ENCODE peak calls at places on chromosomes 3 and 15, in nine cellular contexts. One of them, this sample, is unnamed.

GRCh38 chr3:129035360-129036233 is 25.0 kb upstream of the GP9 start:
- DNase-seq in type B pancreatic cell: no peak
- DNase-seq in colonic mucosa: no peak
- DNase-seq in mesenteric fat pad: no peak
- DNase-seq in stimulated activated CD4-positive, alpha-beta T cell treated with anti-CD3 and anti-CD28 coated beads, TNF-alpha, amount 100 ng/mL, for 24 hours: no peak
- DNase-seq in foreskin fibroblast: no peak
- DNase-seq in WTC11: no peak
- DNase-seq in ovary: peak
- DNase-seq in HL-60: no peak
- DNase-seq in this sample: no peak

GRCh38 chr3:57927166-57927565 is 81.1 kb upstream of the FLNB start:
- DNase-seq in stimulated activated CD4-positive, alpha-beta T cell treated with anti-CD3 and anti-CD28 coated beads, TNF-alpha, amount 100 ng/mL, for 24 hours: no peak
- DNase-seq in colonic mucosa: no peak
- DNase-seq in type B pancreatic cell: no peak
- DNase-seq in ovary: no peak
- DNase-seq in HL-60: no peak
- DNase-seq in WTC11: no peak
- DNase-seq in foreskin fibroblast: no peak
- DNase-seq in mesenteric fat pad: no peak
- DNase-seq in this sample: no peak

GRCh38 chr15:67383903-67384302 is 129.3 kb downstream of the IQCH start:
- DNase-seq in type B pancreatic cell: no peak
- DNase-seq in ovary: no peak
- DNase-seq in HL-60: no peak
- DNase-seq in mesenteric fat pad: no peak
- DNase-seq in WTC11: no peak
- DNase-seq in colonic mucosa: no peak
- DNase-seq in foreskin fibroblast: peak
- DNase-seq in stimulated activated CD4-positive, alpha-beta T cell treated with anti-CD3 and anti-CD28 coated beads, TNF-alpha, amount 100 ng/mL, for 24 hours: no peak
- DNase-seq in this sample: no peak

GRCh38 chr15:79535536-79535935 is 103.4 kb downstream of the MINAR1 start:
- DNase-seq in ovary: no peak
- DNase-seq in HL-60: no peak
- DNase-seq in colonic mucosa: no peak
- DNase-seq in WTC11: no peak
- DNase-seq in foreskin fibroblast: no peak
- DNase-seq in mesenteric fat pad: no peak
- DNase-seq in type B pancreatic cell: no peak
- DNase-seq in stimulated activated CD4-positive, alpha-beta T cell treated with anti-CD3 and anti-CD28 coated beads, TNF-alpha, amount 100 ng/mL, for 24 hours: no peak
- DNase-seq in this sample: no peak

GRCh38 chr3:137709011-137709601 is 55.0 kb upstream of the SOX14 start:
- DNase-seq in stimulated activated CD4-positive, alpha-beta T cell treated with anti-CD3 and anti-CD28 coated beads, TNF-alpha, amount 100 ng/mL, for 24 hours: no peak
- DNase-seq in ovary: no peak
- DNase-seq in HL-60: no peak
- DNase-seq in WTC11: peak
- DNase-seq in mesenteric fat pad: no peak
- DNase-seq in foreskin fibroblast: no peak
- DNase-seq in type B pancreatic cell: no peak
- DNase-seq in colonic mucosa: no peak
- DNase-seq in this sample: no peak

GRCh38 chr3:67635257-67635656 is 19.2 kb downstream of the SUCLG2 start:
- DNase-seq in type B pancreatic cell: no peak
- DNase-seq in WTC11: no peak
- DNase-seq in ovary: no peak
- DNase-seq in mesenteric fat pad: no peak
- DNase-seq in stimulated activated CD4-positive, alpha-beta T cell treated with anti-CD3 and anti-CD28 coated beads, TNF-alpha, amount 100 ng/mL, for 24 hours: no peak
- DNase-seq in colonic mucosa: no peak
- DNase-seq in foreskin fibroblast: peak
- DNase-seq in HL-60: no peak
- DNase-seq in this sample: no peak

GRCh38 chr3:111776844-111777483 is 82.1 kb upstream of the PHLDB2 start:
- DNase-seq in stimulated activated CD4-positive, alpha-beta T cell treated with anti-CD3 and anti-CD28 coated beads, TNF-alpha, amount 100 ng/mL, for 24 hours: no peak
- DNase-seq in WTC11: no peak
- DNase-seq in colonic mucosa: no peak
- DNase-seq in mesenteric fat pad: no peak
- DNase-seq in ovary: no peak
- DNase-seq in foreskin fibroblast: no peak
- DNase-seq in type B pancreatic cell: no peak
- DNase-seq in HL-60: no peak
- DNase-seq in this sample: no peak

GRCh38 chr3:74301058-74301457 is 313.4 kb downstream of the CNTN3 start:
- DNase-seq in ovary: no peak
- DNase-seq in mesenteric fat pad: no peak
- DNase-seq in stimulated activated CD4-positive, alpha-beta T cell treated with anti-CD3 and anti-CD28 coated beads, TNF-alpha, amount 100 ng/mL, for 24 hours: no peak
- DNase-seq in type B pancreatic cell: no peak
- DNase-seq in colonic mucosa: no peak
- DNase-seq in WTC11: no peak
- DNase-seq in HL-60: no peak
- DNase-seq in foreskin fibroblast: no peak
- DNase-seq in this sample: no peak

GRCh38 chr3:133268772-133269171 is 131.1 kb upstream of the BFSP2 start:
- DNase-seq in HL-60: no peak
- DNase-seq in WTC11: no peak
- DNase-seq in mesenteric fat pad: no peak
- DNase-seq in stimulated activated CD4-positive, alpha-beta T cell treated with anti-CD3 and anti-CD28 coated beads, TNF-alpha, amount 100 ng/mL, for 24 hours: no peak
- DNase-seq in colonic mucosa: no peak
- DNase-seq in foreskin fibroblast: no peak
- DNase-seq in type B pancreatic cell: no peak
- DNase-seq in ovary: no peak
- DNase-seq in this sample: no peak

GRCh38 chr3:2628117-2628516 is 482.1 kb downstream of the IL5RA start:
- DNase-seq in HL-60: no peak
- DNase-seq in type B pancreatic cell: no peak
- DNase-seq in stimulated activated CD4-positive, alpha-beta T cell treated with anti-CD3 and anti-CD28 coated beads, TNF-alpha, amount 100 ng/mL, for 24 hours: no peak
- DNase-seq in foreskin fibroblast: no peak
- DNase-seq in WTC11: no peak
- DNase-seq in colonic mucosa: no peak
- DNase-seq in ovary: no peak
- DNase-seq in mesenteric fat pad: no peak
- DNase-seq in this sample: no peak

GRCh38 chr3:78917541-78917940 is 850.3 kb downstream of the ROBO1 start:
- DNase-seq in WTC11: no peak
- DNase-seq in ovary: no peak
- DNase-seq in colonic mucosa: no peak
- DNase-seq in type B pancreatic cell: no peak
- DNase-seq in foreskin fibroblast: no peak
- DNase-seq in HL-60: no peak
- DNase-seq in stimulated activated CD4-positive, alpha-beta T cell treated with anti-CD3 and anti-CD28 coated beads, TNF-alpha, amount 100 ng/mL, for 24 hours: no peak
- DNase-seq in mesenteric fat pad: no peak
- DNase-seq in this sample: no peak

GRCh38 chr15:96331141-96331941 is 841 bp downstream of the NR2F2 start:
- DNase-seq in colonic mucosa: peak
- DNase-seq in stimulated activated CD4-positive, alpha-beta T cell treated with anti-CD3 and anti-CD28 coated beads, TNF-alpha, amount 100 ng/mL, for 24 hours: no peak
- DNase-seq in HL-60: no peak
- DNase-seq in ovary: peak
- DNase-seq in type B pancreatic cell: no peak
- DNase-seq in foreskin fibroblast: peak
- DNase-seq in WTC11: peak
- DNase-seq in mesenteric fat pad: no peak
- DNase-seq in this sample: no peak

GRCh38 chr3:191889781-191890180 is 428.8 kb downstream of the PYDC2 start:
- DNase-seq in colonic mucosa: no peak
- DNase-seq in HL-60: no peak
- DNase-seq in mesenteric fat pad: no peak
- DNase-seq in stimulated activated CD4-positive, alpha-beta T cell treated with anti-CD3 and anti-CD28 coated beads, TNF-alpha, amount 100 ng/mL, for 24 hours: no peak
- DNase-seq in ovary: no peak
- DNase-seq in foreskin fibroblast: no peak
- DNase-seq in type B pancreatic cell: no peak
- DNase-seq in WTC11: no peak
- DNase-seq in this sample: no peak

GRCh38 chr15:89998141-89998661 is 2.9 kb upstream of the ZNF710 start:
- DNase-seq in colonic mucosa: no peak
- DNase-seq in HL-60: no peak
- DNase-seq in mesenteric fat pad: no peak
- DNase-seq in stimulated activated CD4-positive, alpha-beta T cell treated with anti-CD3 and anti-CD28 coated beads, TNF-alpha, amount 100 ng/mL, for 24 hours: no peak
- DNase-seq in WTC11: no peak
- DNase-seq in type B pancreatic cell: no peak
- DNase-seq in foreskin fibroblast: peak
- DNase-seq in ovary: no peak
- DNase-seq in this sample: no peak

GRCh38 chr3:117128876-117129275 is 419.3 kb downstream of the TUSC7 start:
- DNase-seq in WTC11: no peak
- DNase-seq in mesenteric fat pad: no peak
- DNase-seq in foreskin fibroblast: peak
- DNase-seq in ovary: no peak
- DNase-seq in HL-60: no peak
- DNase-seq in colonic mucosa: no peak
- DNase-seq in stimulated activated CD4-positive, alpha-beta T cell treated with anti-CD3 and anti-CD28 coated beads, TNF-alpha, amount 100 ng/mL, for 24 hours: no peak
- DNase-seq in type B pancreatic cell: no peak
- DNase-seq in this sample: no peak

GRCh38 chr3:30659270-30660127 is 53.1 kb downstream of the TGFBR2 start:
- DNase-seq in ovary: no peak
- DNase-seq in stimulated activated CD4-positive, alpha-beta T cell treated with anti-CD3 and anti-CD28 coated beads, TNF-alpha, amount 100 ng/mL, for 24 hours: no peak
- DNase-seq in mesenteric fat pad: no peak
- DNase-seq in foreskin fibroblast: peak
- DNase-seq in WTC11: no peak
- DNase-seq in HL-60: no peak
- DNase-seq in type B pancreatic cell: no peak
- DNase-seq in colonic mucosa: no peak
- DNase-seq in this sample: no peak

GRCh38 chr15:77126516-77126915 is 55.6 kb upstream of the TSPAN3 start:
- DNase-seq in HL-60: no peak
- DNase-seq in type B pancreatic cell: no peak
- DNase-seq in stimulated activated CD4-positive, alpha-beta T cell treated with anti-CD3 and anti-CD28 coated beads, TNF-alpha, amount 100 ng/mL, for 24 hours: no peak
- DNase-seq in ovary: no peak
- DNase-seq in WTC11: no peak
- DNase-seq in foreskin fibroblast: no peak
- DNase-seq in mesenteric fat pad: no peak
- DNase-seq in colonic mucosa: no peak
- DNase-seq in this sample: no peak

GRCh38 chr3:124174463-124174862 is 182.5 kb upstream of the ROPN1 start:
- DNase-seq in foreskin fibroblast: no peak
- DNase-seq in ovary: peak
- DNase-seq in colonic mucosa: no peak
- DNase-seq in WTC11: no peak
- DNase-seq in stimulated activated CD4-positive, alpha-beta T cell treated with anti-CD3 and anti-CD28 coated beads, TNF-alpha, amount 100 ng/mL, for 24 hours: no peak
- DNase-seq in mesenteric fat pad: no peak
- DNase-seq in HL-60: no peak
- DNase-seq in type B pancreatic cell: no peak
- DNase-seq in this sample: no peak

GRCh38 chr3:136818851-136819783 is at the start of gene SLC35G2:
- DNase-seq in WTC11: peak
- DNase-seq in foreskin fibroblast: peak
- DNase-seq in HL-60: no peak
- DNase-seq in ovary: peak
- DNase-seq in type B pancreatic cell: peak
- DNase-seq in stimulated activated CD4-positive, alpha-beta T cell treated with anti-CD3 and anti-CD28 coated beads, TNF-alpha, amount 100 ng/mL, for 24 hours: no peak
- DNase-seq in colonic mucosa: peak
- DNase-seq in mesenteric fat pad: peak
- DNase-seq in this sample: no peak

GRCh38 chr3:195154111-195154791 is 116.7 kb downstream of the XXYLT1 start:
- DNase-seq in type B pancreatic cell: no peak
- DNase-seq in HL-60: no peak
- DNase-seq in mesenteric fat pad: no peak
- DNase-seq in WTC11: no peak
- DNase-seq in stimulated activated CD4-positive, alpha-beta T cell treated with anti-CD3 and anti-CD28 coated beads, TNF-alpha, amount 100 ng/mL, for 24 hours: no peak
- DNase-seq in foreskin fibroblast: peak
- DNase-seq in colonic mucosa: no peak
- DNase-seq in ovary: peak
- DNase-seq in this sample: no peak

GRCh38 chr15:93034512-93034911 is 54.5 kb downstream of the RGMA start:
- DNase-seq in stimulated activated CD4-positive, alpha-beta T cell treated with anti-CD3 and anti-CD28 coated beads, TNF-alpha, amount 100 ng/mL, for 24 hours: no peak
- DNase-seq in type B pancreatic cell: no peak
- DNase-seq in colonic mucosa: no peak
- DNase-seq in HL-60: no peak
- DNase-seq in mesenteric fat pad: peak
- DNase-seq in WTC11: no peak
- DNase-seq in foreskin fibroblast: no peak
- DNase-seq in ovary: no peak
- DNase-seq in this sample: no peak

GRCh38 chr3:151906751-151907150 is 33.3 kb downstream of the SUCNR1 start:
- DNase-seq in stimulated activated CD4-positive, alpha-beta T cell treated with anti-CD3 and anti-CD28 coated beads, TNF-alpha, amount 100 ng/mL, for 24 hours: no peak
- DNase-seq in colonic mucosa: no peak
- DNase-seq in ovary: no peak
- DNase-seq in foreskin fibroblast: no peak
- DNase-seq in WTC11: no peak
- DNase-seq in type B pancreatic cell: no peak
- DNase-seq in HL-60: no peak
- DNase-seq in mesenteric fat pad: no peak
- DNase-seq in this sample: no peak

GRCh38 chr15:88845616-88846015 is 42.4 kb downstream of the ACAN start:
- DNase-seq in stimulated activated CD4-positive, alpha-beta T cell treated with anti-CD3 and anti-CD28 coated beads, TNF-alpha, amount 100 ng/mL, for 24 hours: no peak
- DNase-seq in HL-60: no peak
- DNase-seq in foreskin fibroblast: no peak
- DNase-seq in type B pancreatic cell: no peak
- DNase-seq in ovary: no peak
- DNase-seq in mesenteric fat pad: no peak
- DNase-seq in WTC11: no peak
- DNase-seq in colonic mucosa: no peak
- DNase-seq in this sample: no peak

GRCh38 chr3:71288269-71288930 is 295.1 kb downstream of the FOXP1 start:
- DNase-seq in WTC11: no peak
- DNase-seq in foreskin fibroblast: no peak
- DNase-seq in mesenteric fat pad: no peak
- DNase-seq in HL-60: no peak
- DNase-seq in colonic mucosa: no peak
- DNase-seq in type B pancreatic cell: no peak
- DNase-seq in stimulated activated CD4-positive, alpha-beta T cell treated with anti-CD3 and anti-CD28 coated beads, TNF-alpha, amount 100 ng/mL, for 24 hours: no peak
- DNase-seq in ovary: no peak
- DNase-seq in this sample: no peak

GRCh38 chr3:52182203-52182602 is 15.8 kb upstream of the ALAS1 start:
- DNase-seq in colonic mucosa: no peak
- DNase-seq in mesenteric fat pad: no peak
- DNase-seq in foreskin fibroblast: no peak
- DNase-seq in type B pancreatic cell: no peak
- DNase-seq in WTC11: no peak
- DNase-seq in HL-60: no peak
- DNase-seq in ovary: no peak
- DNase-seq in stimulated activated CD4-positive, alpha-beta T cell treated with anti-CD3 and anti-CD28 coated beads, TNF-alpha, amount 100 ng/mL, for 24 hours: no peak
- DNase-seq in this sample: no peak

GRCh38 chr3:178602864-178603263 is 66.6 kb downstream of the KCNMB2 start:
- DNase-seq in type B pancreatic cell: no peak
- DNase-seq in mesenteric fat pad: no peak
- DNase-seq in WTC11: no peak
- DNase-seq in HL-60: no peak
- DNase-seq in stimulated activated CD4-positive, alpha-beta T cell treated with anti-CD3 and anti-CD28 coated beads, TNF-alpha, amount 100 ng/mL, for 24 hours: no peak
- DNase-seq in foreskin fibroblast: no peak
- DNase-seq in colonic mucosa: no peak
- DNase-seq in ovary: no peak
- DNase-seq in this sample: no peak

GRCh38 chr15:57395292-57395691 is 19.0 kb downstream of the CGNL1 start:
- DNase-seq in colonic mucosa: no peak
- DNase-seq in mesenteric fat pad: no peak
- DNase-seq in HL-60: no peak
- DNase-seq in WTC11: no peak
- DNase-seq in ovary: no peak
- DNase-seq in stimulated activated CD4-positive, alpha-beta T cell treated with anti-CD3 and anti-CD28 coated beads, TNF-alpha, amount 100 ng/mL, for 24 hours: no peak
- DNase-seq in foreskin fibroblast: peak
- DNase-seq in type B pancreatic cell: no peak
- DNase-seq in this sample: no peak

GRCh38 chr3:33729993-33730392 is 11.9 kb upstream of the CLASP2 start:
- DNase-seq in WTC11: no peak
- DNase-seq in foreskin fibroblast: no peak
- DNase-seq in ovary: no peak
- DNase-seq in type B pancreatic cell: no peak
- DNase-seq in colonic mucosa: no peak
- DNase-seq in stimulated activated CD4-positive, alpha-beta T cell treated with anti-CD3 and anti-CD28 coated beads, TNF-alpha, amount 100 ng/mL, for 24 hours: no peak
- DNase-seq in HL-60: no peak
- DNase-seq in mesenteric fat pad: no peak
- DNase-seq in this sample: no peak

GRCh38 chr3:107065094-107065861 is 312.0 kb upstream of the CCDC54 start:
- DNase-seq in WTC11: no peak
- DNase-seq in stimulated activated CD4-positive, alpha-beta T cell treated with anti-CD3 and anti-CD28 coated beads, TNF-alpha, amount 100 ng/mL, for 24 hours: no peak
- DNase-seq in foreskin fibroblast: peak
- DNase-seq in type B pancreatic cell: no peak
- DNase-seq in colonic mucosa: no peak
- DNase-seq in HL-60: no peak
- DNase-seq in ovary: peak
- DNase-seq in mesenteric fat pad: no peak
- DNase-seq in this sample: no peak

This sample was measured in vagina.